ENCODE peak calls at places on chromosomes 1 and 21, in nine cellular contexts. F is spleen, S is breast epithelium, L is SK-N-SH, J is suprapubic skin, R is transverse colon, W is prostate gland, I is vagina, M is H1. N is an unnamed sample. For H3K4me1, the result is how much of the 10 kb centered on the place peaks cover.

GRCh38 chr1:246907472-246907871 is 24.3 kb downstream of the AHCTF1 start:
- DNase-seq in F (no peak), S (no peak), L (peak), J (no peak), R (peak), W (peak), I (no peak), M (no peak), N (no peak)

GRCh38 chr1:11501491-11501897 is 22.5 kb downstream of the DISP3 start:
- DNase-seq in F (peak), S (no peak), L (no peak), J (peak), R (no peak), W (no peak), I (no peak), M (no peak), N (no peak)

GRCh38 chr1:91091812-91092211 is 70.0 kb upstream of the ZNF644 start:
- DNase-seq in F (no peak), S (peak), L (no peak), J (no peak), R (no peak), W (no peak), I (no peak), M (no peak), N (peak)

GRCh38 chr1:89844236-89844807 is 23.5 kb downstream of the LRRC8D start:
- DNase-seq in F (no peak), S (no peak), L (no peak), J (no peak), R (no peak), W (no peak), I (no peak), M (no peak), N (no peak)

GRCh38 chr1:211828584-211829342 is 1.8 kb downstream of the LPGAT1 start:
- DNase-seq in F (no peak), S (no peak), L (no peak), J (no peak), R (no peak), W (no peak), I (no peak), M (no peak), N (no peak)

GRCh38 chr1:218495931-218496330 is 150.8 kb downstream of the TGFB2 start:
- DNase-seq in F (no peak), S (no peak), L (no peak), J (no peak), R (no peak), W (no peak), I (no peak), M (no peak), N (no peak)

GRCh38 chr1:50427086-50427817 is 4.0 kb upstream of the DMRTA2 start:
- DNase-seq in F (no peak), S (no peak), L (peak), J (no peak), R (no peak), W (no peak), I (no peak), M (no peak), N (no peak)

GRCh38 chr1:46755121-46755520 is 36.2 kb upstream of the EFCAB14 start:
- DNase-seq in F (no peak), S (no peak), L (no peak), J (no peak), R (no peak), W (no peak), I (no peak), M (no peak), N (no peak)

GRCh38 chr1:92791487-92792058 is 6.7 kb upstream of the EVI5 start:
- DNase-seq in F (no peak), S (no peak), L (no peak), J (no peak), R (no peak), W (no peak), I (no peak), M (no peak), N (no peak)

GRCh38 chr1:182087304-182087703 is 25.8 kb upstream of the ZNF648 start:
- DNase-seq in F (no peak), S (no peak), L (no peak), J (no peak), R (no peak), W (no peak), I (no peak), M (no peak), N (no peak)

GRCh38 chr1:11790880-11791715 is 14.7 kb downstream of the MTHFR start:
- DNase-seq in F (peak), S (peak), L (no peak), J (peak), R (peak), W (peak), I (peak), M (no peak), N (peak)

GRCh38 chr1:21247892-21248715 is 42.2 kb downstream of the ECE1 start:
- DNase-seq in F (no peak), S (no peak), L (no peak), J (no peak), R (no peak), W (no peak), I (no peak), M (no peak), N (no peak)

GRCh38 chr21:35777081-35777480 is 283.2 kb downstream of the SETD4 start:
- DNase-seq in F (no peak), S (no peak), L (no peak), J (no peak), R (no peak), W (no peak), I (no peak), M (no peak), N (no peak)

GRCh38 chr1:41501581-41501980 is 17.1 kb upstream of the EDN2 start:
- DNase-seq in F (no peak), S (peak), L (no peak), J (no peak), R (peak), W (peak), I (no peak), M (no peak), N (peak)

GRCh38 chr1:18647681-18648214 is 17.1 kb downstream of the PAX7 start:
- DNase-seq in F (no peak), S (no peak), L (no peak), J (no peak), R (no peak), W (no peak), I (no peak), M (no peak), N (no peak)

GRCh38 chr1:103517380-103518047 is 8.0 kb upstream of the RNPC3 start:
- DNase-seq in F (no peak), S (no peak), L (no peak), J (no peak), R (no peak), W (no peak), I (no peak), M (no peak), N (no peak)

GRCh38 chr1:34684246-34684645 is 70.6 kb upstream of the GJB5 start:
- DNase-seq in F (no peak), S (no peak), L (no peak), J (no peak), R (no peak), W (no peak), I (no peak), M (peak), N (no peak)

GRCh38 chr21:44010429-44010828 is 1.7 kb upstream of the TRAPPC10 start:
- DNase-seq in F (no peak), S (no peak), L (no peak), J (no peak), R (no peak), W (no peak), I (no peak), M (no peak), N (no peak)

GRCh38 chr1:1068374-1069060 is 5.6 kb downstream of the RNF223 start:
- DNase-seq in F (peak), S (peak), L (no peak), J (no peak), R (peak), W (no peak), I (no peak), M (no peak), N (peak)

GRCh38 chr1:206102292-206102936 is 14.8 kb downstream of the AVPR1B start:
- DNase-seq in F (no peak), S (no peak), L (no peak), J (no peak), R (no peak), W (no peak), I (no peak), M (no peak), N (no peak)

GRCh38 chr1:26099780-26100179 is 11.8 kb upstream of the PDIK1L start:
- DNase-seq in F (no peak), S (no peak), L (no peak), J (no peak), R (no peak), W (no peak), I (no peak), M (no peak), N (no peak)

GRCh38 chr1:31799895-31800676 is 15.7 kb downstream of the SPOCD1 start:
- DNase-seq in F (peak), S (no peak), L (no peak), J (peak), R (no peak), W (no peak), I (peak), M (no peak), N (no peak)

GRCh38 chr1:114315601-114316000 is 161.9 kb upstream of the SYT6 start:
- DNase-seq in F (no peak), S (no peak), L (no peak), J (no peak), R (no peak), W (no peak), I (no peak), M (no peak), N (no peak)
- TF ChIP-seq POLR2AphosphoS5 in F (no peak), S (no peak), L (no peak), J (no peak), R (no peak), W (no peak), I (no peak), M (no peak), N (no peak)

GRCh38 chr1:147579532-147580199 is 38.4 kb downstream of the BCL9 start:
- DNase-seq in F (no peak), S (no peak), L (no peak), J (no peak), R (peak), W (no peak), I (no peak), M (no peak), N (peak)
- H3K27ac ChIP-seq in F (no peak), S (no peak), L (no peak), J (no peak), R (no peak), W (no peak), I (peak), M (no peak), N (no peak)

GRCh38 chr21:26124421-26124833 is 46.1 kb downstream of the APP start:
- DNase-seq in F (no peak), S (no peak), L (no peak), J (no peak), R (no peak), W (no peak), I (no peak), M (no peak), N (no peak)
- H3K4me1 ChIP-seq in F (under half), S (under half), L (under half), J (half or more), R (under half), W (under half), I (under half), M (under half), N (half or more)

GRCh38 chr1:153626929-153627796 is at the start of gene S100A13:
- DNase-seq in F (peak), S (peak), L (no peak), J (peak), R (peak), W (peak), I (no peak), M (peak), N (peak)
- TF ChIP-seq POLR2AphosphoS5 in F (peak), S (peak), L (no peak), J (no peak), R (peak), W (peak), I (peak), M (peak), N (peak)

GRCh38 chr1:147560756-147561472 is 19.6 kb downstream of the BCL9 start:
- DNase-seq in F (no peak), S (no peak), L (no peak), J (no peak), R (no peak), W (no peak), I (no peak), M (no peak), N (no peak)

GRCh38 chr1:147558045-147558444 is 16.7 kb downstream of the BCL9 start:
- DNase-seq in F (no peak), S (no peak), L (no peak), J (no peak), R (no peak), W (no peak), I (no peak), M (no peak), N (no peak)

GRCh38 chr1:147565189-147565980 is 24.1 kb downstream of the BCL9 start:
- DNase-seq in F (no peak), S (no peak), L (no peak), J (no peak), R (no peak), W (no peak), I (no peak), M (no peak), N (no peak)

GRCh38 chr1:147561473-147561840 is 20.2 kb downstream of the BCL9 start:
- DNase-seq in F (no peak), S (no peak), L (no peak), J (no peak), R (no peak), W (no peak), I (no peak), M (no peak), N (no peak)

GRCh38 chr1:147562819-147563218 is 21.5 kb downstream of the BCL9 start:
- DNase-seq in F (no peak), S (no peak), L (no peak), J (no peak), R (no peak), W (no peak), I (no peak), M (no peak), N (no peak)
- H3K27ac ChIP-seq in F (no peak), S (no peak), L (no peak), J (no peak), R (no peak), W (no peak), I (no peak), M (no peak), N (no peak)

GRCh38 chr21:34018910-34019309 is 54.5 kb upstream of the MRPS6 start:
- DNase-seq in F (no peak), S (no peak), L (no peak), J (no peak), R (no peak), W (no peak), I (no peak), M (no peak), N (no peak)
- H3K4me1 ChIP-seq in F (under half), S (under half), L (under half), J (under half), R (under half), W (under half), I (under half), M (under half), N (under half)

DNA sequence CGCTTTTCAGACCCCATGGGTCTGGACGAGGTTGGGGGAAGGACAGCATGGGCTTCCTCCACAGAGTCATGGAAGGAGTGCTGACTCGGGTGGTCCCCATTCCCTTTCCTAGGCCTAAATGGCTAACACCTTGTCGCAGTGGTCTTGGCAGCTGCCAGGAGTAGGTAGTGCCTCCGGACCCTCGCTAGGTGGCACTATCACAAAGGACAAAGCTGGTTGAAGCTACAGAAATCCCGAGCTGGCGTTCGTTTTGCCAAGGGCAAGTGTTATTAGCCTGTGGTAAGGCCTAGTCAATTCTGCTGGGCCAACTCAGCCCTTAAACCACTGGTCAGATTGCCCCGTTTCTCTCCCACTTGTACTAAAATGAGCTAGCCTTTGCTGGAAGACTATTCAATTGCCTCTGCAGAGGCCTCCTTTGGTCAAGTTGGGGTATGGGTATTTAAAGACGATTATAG is 1.1 kb upstream of the UBE2Q1 start:
- DNase-seq in F (peak), S (peak), L (peak), J (peak), R (peak), W (peak), I (peak), M (peak), N (peak)
- TF ChIP-seq POLR2AphosphoS5 in F (no peak), S (peak), L (no peak), J (no peak), R (no peak), W (peak), I (no peak), M (no peak), N (no peak)

N was measured in stomach.